ENCODE peak calls at places on chromosomes 5 and 9, in eight cellular contexts. W, V, L, U, E, K, Y and P are unnamed samples. For H3K4me1, the result is how much of the 10 kb centered on the place peaks cover.

GRCh38 chr9:80793706-80794105 is 895.6 kb downstream of the TLE1 start:
- DNase-seq in W (no peak), V (no peak), L (no peak), U (no peak), E (no peak), K (no peak), Y (no peak), P (no peak)

GRCh38 chr5:180795771-180796313 is 6.8 kb downstream of the MGAT1 start:
- DNase-seq in W (no peak), V (peak), L (no peak), U (no peak), E (no peak), K (no peak), Y (no peak), P (no peak)

GRCh38 chr5:142644640-142645361 is 41.1 kb downstream of the FGF1 start:
- DNase-seq in W (no peak), V (peak), L (peak), U (no peak), E (no peak), K (peak), Y (no peak), P (no peak)

GRCh38 chr5:162842725-162843124 is 594.7 kb upstream of the CCNG1 start:
- DNase-seq in W (no peak), V (no peak), L (no peak), U (no peak), E (peak), K (no peak), Y (no peak), P (no peak)

GRCh38 chr5:5304361-5305035 is 118.0 kb upstream of the ICE1 start:
- DNase-seq in W (no peak), V (no peak), L (no peak), U (no peak), E (peak), K (no peak), Y (peak), P (no peak)

GRCh38 chr5:63923914-63924313 is 38.3 kb downstream of the HTR1A start:
- DNase-seq in W (no peak), V (peak), L (no peak), U (no peak), E (no peak), K (no peak), Y (no peak), P (peak)

GRCh38 chr5:15500326-15500958 is 462 bp downstream of the FBXL7 start:
- DNase-seq in W (no peak), V (peak), L (peak), U (peak), E (peak), K (peak), Y (no peak), P (peak)

GRCh38 chr5:61245936-61246335 is 83.7 kb upstream of the SMIM15 start:
- DNase-seq in W (no peak), V (no peak), L (no peak), U (no peak), E (no peak), K (no peak), Y (peak), P (peak)

GRCh38 chr5:178383301-178383918 is 150.8 kb upstream of the PHYKPL start:
- DNase-seq in W (no peak), V (no peak), L (no peak), U (no peak), E (no peak), K (peak), Y (no peak), P (no peak)

GRCh38 chr9:93270976-93271375 is 87.0 kb downstream of the WNK2 start:
- DNase-seq in W (no peak), V (no peak), L (no peak), U (no peak), E (no peak), K (no peak), Y (peak), P (peak)

GRCh38 chr5:34005211-34005610 is 2.6 kb downstream of the AMACR start:
- DNase-seq in W (no peak), V (no peak), L (no peak), U (no peak), E (no peak), K (no peak), Y (no peak), P (no peak)

GRCh38 chr5:33401482-33402390 is 39.0 kb upstream of the TARS1 start:
- DNase-seq in W (no peak), V (no peak), L (no peak), U (no peak), E (no peak), K (no peak), Y (no peak), P (no peak)

GRCh38 chr5:76813982-76814562 is 4.8 kb upstream of the F2RL1 start:
- DNase-seq in W (no peak), V (no peak), L (no peak), U (no peak), E (no peak), K (peak), Y (no peak), P (no peak)

GRCh38 chr5:71862661-71863060 is 143.6 kb downstream of the CARTPT start:
- DNase-seq in W (no peak), V (no peak), L (no peak), U (no peak), E (no peak), K (no peak), Y (no peak), P (no peak)

GRCh38 chr5:1116977-1117376 is 5.1 kb upstream of the SLC12A7 start:
- DNase-seq in W (no peak), V (no peak), L (no peak), U (no peak), E (no peak), K (no peak), Y (no peak), P (no peak)

GRCh38 chr5:98923961-98924360 is 4.8 kb downstream of the CHD1 start:
- DNase-seq in W (no peak), V (no peak), L (no peak), U (no peak), E (no peak), K (no peak), Y (no peak), P (no peak)

GRCh38 chr5:139569276-139569955 is 8.3 kb downstream of the UBE2D2 start:
- DNase-seq in W (no peak), V (no peak), L (no peak), U (no peak), E (no peak), K (no peak), Y (no peak), P (no peak)
- H3K4me1 ChIP-seq in W (half or more), V (under half), L (under half), U (under half), E (under half), K (under half), Y (under half), P (half or more)

DNA sequence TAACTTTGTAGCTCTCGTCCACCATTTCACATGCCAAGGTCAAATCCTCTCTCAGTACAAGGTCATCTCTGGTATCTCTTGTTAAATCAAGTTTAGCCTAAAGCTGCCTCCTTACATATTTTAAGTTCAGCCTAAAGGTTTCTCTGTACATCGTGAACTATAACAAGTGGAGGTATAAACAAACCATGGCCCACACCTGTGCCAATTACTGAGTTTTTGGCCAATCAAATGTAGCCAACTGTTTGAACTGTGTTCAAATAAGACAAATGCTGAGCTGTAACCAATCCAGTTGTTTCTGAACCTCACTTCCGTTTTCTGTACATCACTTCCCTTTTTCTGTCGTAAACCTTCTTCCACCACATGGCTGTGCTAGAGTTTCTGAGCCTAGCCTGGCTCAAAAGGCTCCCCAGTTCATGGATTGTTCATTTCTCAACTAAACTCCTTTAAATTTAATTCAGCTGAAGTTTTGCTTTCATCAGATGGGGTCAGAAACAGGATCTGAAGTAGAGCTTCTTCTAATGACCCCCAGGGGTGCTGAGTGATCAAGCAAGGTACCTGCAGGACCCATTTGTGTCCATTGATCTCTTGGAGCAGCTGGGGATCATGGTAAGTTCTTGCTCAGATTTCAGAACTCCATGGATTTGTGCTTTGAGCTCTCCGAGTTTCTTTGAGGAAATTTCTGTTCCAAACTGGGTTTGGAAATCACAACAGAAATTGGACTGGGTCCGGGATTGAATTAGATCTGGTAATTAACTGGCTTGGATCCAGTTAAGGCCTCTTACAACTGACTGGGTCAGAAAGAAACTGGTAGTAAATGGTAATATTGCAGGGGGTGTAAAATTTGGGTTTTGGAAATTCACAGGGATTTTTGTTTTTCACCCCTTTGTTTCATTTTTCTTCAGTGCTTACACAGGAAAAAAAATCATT is 11.0 kb upstream of the NANS start:
- DNase-seq in W (peak), V (no peak), L (no peak), U (no peak), E (no peak), K (no peak), Y (peak), P (no peak)
- H3K4me1 ChIP-seq in W (under half), V (under half), L (under half), U (under half), E (under half), K (under half), Y (under half), P (under half)

GRCh38 chr9:127572961-127573727 is 38.9 kb upstream of the STXBP1 start:
- DNase-seq in W (no peak), V (no peak), L (no peak), U (no peak), E (no peak), K (peak), Y (no peak), P (no peak)
- H3K4me1 ChIP-seq in W (under half), V (under half), L (under half), U (under half), E (under half), K (under half), Y (under half), P (half or more)

GRCh38 chr9:71237051-71237450 is 115.6 kb upstream of the TRPM3 start:
- DNase-seq in W (no peak), V (no peak), L (no peak), U (no peak), E (no peak), K (no peak), Y (no peak), P (no peak)
- H3K4me1 ChIP-seq in W (under half), V (under half), L (under half), U (under half), E (under half), K (under half), Y (under half), P (under half)

GRCh38 chr9:114181583-114182409 is 26.5 kb downstream of the COL27A1 start:
- DNase-seq in W (no peak), V (no peak), L (no peak), U (no peak), E (no peak), K (no peak), Y (no peak), P (no peak)
- H3K4me1 ChIP-seq in W (under half), V (under half), L (under half), U (under half), E (under half), K (under half), Y (under half), P (under half)

DNA sequence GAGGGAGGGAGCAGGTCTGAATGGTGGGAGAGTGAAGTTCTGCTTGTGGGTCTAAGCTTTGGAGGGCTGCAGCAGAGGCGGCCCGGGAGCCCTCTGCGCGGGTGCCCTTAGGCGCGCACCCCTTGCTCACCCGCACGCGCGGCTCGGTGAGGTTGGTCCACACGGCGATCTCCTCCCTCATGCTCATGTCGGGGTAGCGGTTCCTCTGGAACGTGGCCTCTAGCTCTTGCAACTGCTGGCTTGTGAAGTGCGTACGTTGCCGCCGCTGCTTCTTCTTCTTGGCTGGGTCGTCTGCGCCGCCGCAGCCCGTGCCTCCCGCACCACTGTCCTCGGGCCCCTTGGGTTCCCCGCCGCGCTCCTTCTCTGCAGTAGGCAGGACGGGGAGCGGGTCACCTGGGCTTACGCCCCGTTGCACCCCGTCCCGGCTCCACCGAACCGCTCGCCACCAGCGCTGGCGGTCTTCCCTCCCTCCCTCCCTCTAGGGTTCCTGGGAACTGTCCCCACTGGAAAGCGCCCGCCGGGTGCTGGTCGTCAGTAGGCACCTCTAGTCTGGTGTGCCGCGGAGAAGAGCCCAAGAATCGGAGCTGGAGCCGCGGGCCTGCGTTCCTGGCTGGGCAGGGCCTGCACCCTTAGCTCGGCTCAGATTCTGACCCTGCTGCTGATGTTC is 2.7 kb downstream of the PITX1 start:
- DNase-seq in W (no peak), V (no peak), L (no peak), U (no peak), E (peak), K (peak), Y (peak), P (no peak)
- H3K4me1 ChIP-seq in W (under half), V (under half), L (under half), U (under half), E (under half), K (under half), Y (under half), P (under half)

GRCh38 chr5:134508521-134509195 is 16.8 kb upstream of the JADE2 start:
- DNase-seq in W (no peak), V (no peak), L (no peak), U (no peak), E (no peak), K (no peak), Y (no peak), P (no peak)
- H3K4me1 ChIP-seq in W (under half), V (under half), L (under half), U (under half), E (under half), K (under half), Y (under half), P (half or more)